ENCODE peak calls at places on chromosomes 4 and X, in eight cellular contexts. D is stimulated activated CD8-positive, alpha-beta memory T cell treated with anti-CD3 and anti-CD28 coated beads, Interleukin-4, amount 100 ng/mL, for 4 hours; X is adrenal gland; W is renal cortical epithelial cell; O is NCI-H510A treated with DMSO at 0.1 percent for 48 hours; Y is HCT116; U is cardiac muscle cell; P is stimulated activated CD4-positive, alpha-beta T cell treated with anti-CD3 and anti-CD28 coated beads, Interleukin-2, amount 100 ng/mL, for 48 hours. B is an unnamed sample.

GRCh38 chr4:87410157-87410556 is 12.2 kb upstream of the NUDT9 start:
- DNase-seq in D (no peak), X (no peak), W (no peak), O (no peak), Y (no peak), U (no peak), P (no peak), B (no peak)

GRCh38 chr4:153850525-153851280 is 61.8 kb upstream of the SFRP2 start:
- DNase-seq in D (no peak), X (no peak), W (no peak), O (no peak), Y (no peak), U (no peak), P (no peak), B (no peak)

GRCh38 chrX:39104745-39105144 is 303.5 kb downstream of the MID1IP1 start:
- DNase-seq in D (no peak), X (no peak), W (no peak), O (no peak), Y (no peak), U (no peak), P (no peak), B (no peak)

GRCh38 chr4:8725845-8726244 is 133.3 kb downstream of the CPZ start:
- DNase-seq in D (no peak), X (peak), W (no peak), O (no peak), Y (no peak), U (no peak), P (no peak), B (no peak)

GRCh38 chr4:170109586-170110289 is 20.0 kb upstream of the AADAT start:
- DNase-seq in D (no peak), X (no peak), W (peak), O (no peak), Y (no peak), U (peak), P (no peak), B (no peak)

GRCh38 chr4:26135331-26135730 is 185.5 kb upstream of the RBPJ start:
- DNase-seq in D (no peak), X (no peak), W (no peak), O (no peak), Y (no peak), U (no peak), P (no peak), B (no peak)

GRCh38 chr4:164508836-164509235 is 245.1 kb upstream of the SMIM31 start:
- DNase-seq in D (no peak), X (no peak), W (no peak), O (no peak), Y (no peak), U (no peak), P (no peak), B (no peak)

GRCh38 chr4:107906458-107907100 is 24.8 kb upstream of the CYP2U1 start:
- DNase-seq in D (no peak), X (no peak), W (no peak), O (no peak), Y (no peak), U (no peak), P (no peak), B (no peak)

GRCh38 chrX:100819837-100820666 is at the start of gene CSTF2:
- DNase-seq in D (peak), X (peak), W (peak), O (peak), Y (peak), U (peak), P (peak), B (peak)

GRCh38 chr4:47224361-47224760 is 193.0 kb downstream of the GABRB1 start:
- DNase-seq in D (no peak), X (no peak), W (no peak), O (no peak), Y (no peak), U (no peak), P (no peak), B (no peak)

GRCh38 chr4:169260217-169260866 is 10.4 kb downstream of the SH3RF1 start:
- DNase-seq in D (no peak), X (no peak), W (no peak), O (no peak), Y (no peak), U (no peak), P (no peak), B (no peak)

GRCh38 chr4:19592391-19592790 is 659.3 kb upstream of the SLIT2 start:
- DNase-seq in D (no peak), X (no peak), W (no peak), O (no peak), Y (no peak), U (no peak), P (no peak), B (no peak)

GRCh38 chr4:170001688-170002267 is 24.4 kb downstream of the MFAP3L start:
- DNase-seq in D (no peak), X (no peak), W (no peak), O (no peak), Y (no peak), U (no peak), P (no peak), B (no peak)

GRCh38 chr4:58649236-58649635 is 1539.1 kb upstream of the IGFBP7 start:
- DNase-seq in D (no peak), X (no peak), W (no peak), O (no peak), Y (no peak), U (no peak), P (no peak), B (no peak)

GRCh38 chrX:105865709-105866108 is 43.4 kb downstream of the NRK start:
- DNase-seq in D (no peak), X (no peak), W (no peak), O (no peak), Y (no peak), U (no peak), P (no peak), B (no peak)

GRCh38 chr4:146255874-146256273 is 41.5 kb downstream of the REELD1 start:
- DNase-seq in D (no peak), X (no peak), W (peak), O (no peak), Y (no peak), U (peak), P (no peak), B (no peak)

GRCh38 chr4:140937866-140938265 is 181.7 kb upstream of the TBC1D9 start:
- DNase-seq in D (no peak), X (no peak), W (no peak), O (no peak), Y (no peak), U (peak), P (no peak), B (no peak)

GRCh38 chr4:8698341-8699062 is 105.9 kb downstream of the CPZ start:
- DNase-seq in D (no peak), X (no peak), W (no peak), O (no peak), Y (no peak), U (no peak), P (no peak), B (peak)

GRCh38 chr4:6134612-6135220 is 65.6 kb downstream of the JAKMIP1 start:
- DNase-seq in D (peak), X (no peak), W (no peak), O (no peak), Y (peak), U (no peak), P (peak), B (no peak)

GRCh38 chr4:107666134-107666533 is 53.9 kb downstream of the PAPSS1 start:
- DNase-seq in D (no peak), X (no peak), W (peak), O (no peak), Y (no peak), U (peak), P (no peak), B (no peak)

GRCh38 chr4:26048962-26049361 is 134.9 kb downstream of the SMIM20 start:
- DNase-seq in D (no peak), X (no peak), W (no peak), O (no peak), Y (no peak), U (peak), P (no peak), B (no peak)

GRCh38 chr4:34158883-34159282 is 2085.4 kb downstream of the ARAP2 start:
- DNase-seq in D (no peak), X (no peak), W (peak), O (no peak), Y (no peak), U (no peak), P (no peak), B (no peak)

GRCh38 chr4:53059253-53059652 is 197.1 kb downstream of the RASL11B start:
- DNase-seq in D (no peak), X (no peak), W (no peak), O (no peak), Y (no peak), U (no peak), P (no peak), B (no peak)

GRCh38 chrX:9466711-9467110 is 1.9 kb downstream of the TBL1X start:
- DNase-seq in D (no peak), X (no peak), W (peak), O (no peak), Y (no peak), U (no peak), P (no peak), B (no peak)

GRCh38 chrX:136823175-136823574 is 42.4 kb upstream of the ARHGEF6 start:
- DNase-seq in D (no peak), X (no peak), W (peak), O (no peak), Y (no peak), U (no peak), P (no peak), B (no peak)

GRCh38 chr4:179719766-179720470 is 2277.7 kb upstream of the AGA start:
- DNase-seq in D (no peak), X (no peak), W (no peak), O (no peak), Y (no peak), U (no peak), P (no peak), B (no peak)

GRCh38 chrX:44035576-44035975 is 62.4 kb upstream of the NDP start:
- DNase-seq in D (no peak), X (no peak), W (no peak), O (no peak), Y (no peak), U (peak), P (no peak), B (no peak)

GRCh38 chr4:95190751-95191436 is 357.9 kb downstream of the UNC5C start:
- DNase-seq in D (no peak), X (no peak), W (peak), O (no peak), Y (no peak), U (no peak), P (no peak), B (no peak)

GRCh38 chrX:368811-369562 is 17.7 kb downstream of the PPP2R3B start:
- DNase-seq in D (no peak), X (no peak), W (no peak), O (no peak), Y (no peak), U (peak), P (no peak), B (no peak)

GRCh38 chrX:72258174-72258573 is 18.9 kb downstream of the RPS4X start:
- DNase-seq in D (no peak), X (no peak), W (peak), O (no peak), Y (no peak), U (peak), P (no peak), B (no peak)